ENCODE peak calls at places on chromosomes 13 and 19, in six cellular contexts. X, A, V, B, W and Q are unnamed samples.

GRCh38 chr13:73975767-73976166 is 158.4 kb downstream of the KLF12 start:
- DNase-seq in X (no peak), A (no peak), V (no peak), B (no peak), W (no peak), Q (no peak)

GRCh38 chr19:40689339-40690049 is 957 bp downstream of the NUMBL start:
- DNase-seq in X (no peak), A (no peak), V (no peak), B (peak; percentile 69), W (no peak), Q (peak; percentile 21)

GRCh38 chr19:4361152-4362037 is 18.0 kb downstream of the MPND start:
- DNase-seq in X (no peak), A (no peak), V (no peak), B (peak; percentile 83), W (no peak), Q (peak; percentile 37)

GRCh38 chr19:29854033-29854432 is 42.2 kb downstream of the CCNE1 start:
- DNase-seq in X (no peak), A (no peak), V (no peak), B (no peak), W (no peak), Q (no peak)

GRCh38 chr13:48808689-48809088 is 155.0 kb downstream of the CYSLTR2 start:
- DNase-seq in X (no peak), A (no peak), V (peak; percentile 39), B (no peak), W (no peak), Q (no peak)

GRCh38 chr19:29687897-29688728 is 22.9 kb downstream of the PLEKHF1 start:
- DNase-seq in X (no peak), A (no peak), V (peak; percentile 75), B (no peak), W (no peak), Q (peak; percentile 80)

GRCh38 chr19:48354332-48354992 is 9.3 kb downstream of the TMEM143 start:
- DNase-seq in X (no peak), A (no peak), V (no peak), B (no peak), W (no peak), Q (peak; percentile 59)

GRCh38 chr19:34838248-34838647 is 65.2 kb upstream of the ZNF599 start:
- DNase-seq in X (no peak), A (no peak), V (peak; percentile 25), B (no peak), W (no peak), Q (no peak)

GRCh38 chr13:34853161-34853560 is 88.9 kb upstream of the NBEA start:
- DNase-seq in X (no peak), A (no peak), V (no peak), B (no peak), W (no peak), Q (no peak)

GRCh38 chr13:106151056-106151699 is 384.3 kb downstream of the EFNB2 start:
- DNase-seq in X (peak; percentile 77), A (peak; percentile 4), V (peak; percentile 90), B (no peak), W (no peak), Q (peak; percentile 94)

GRCh38 chr13:97004096-97004876 is 10.0 kb upstream of the OXGR1 start:
- DNase-seq in X (no peak), A (no peak), V (peak; percentile 79), B (no peak), W (no peak), Q (peak; percentile 60)

GRCh38 chr19:31296741-31297390 is 52.4 kb downstream of the TSHZ3 start:
- DNase-seq in X (no peak), A (no peak), V (no peak), B (no peak), W (no peak), Q (no peak)

GRCh38 chr13:43368003-43368402 is 344.6 kb downstream of the DNAJC15 start:
- DNase-seq in X (no peak), A (no peak), V (no peak), B (no peak), W (no peak), Q (peak; percentile 15)

GRCh38 chr19:4911314-4911713 is 2.0 kb downstream of the UHRF1 start:
- DNase-seq in X (peak; percentile 9), A (no peak), V (no peak), B (no peak), W (no peak), Q (peak; percentile 36)

GRCh38 chr13:110912651-110913051 is 2.2 kb downstream of the ANKRD10 start:
- DNase-seq in X (peak; percentile 3), A (no peak), V (peak; percentile 78), B (peak; percentile 55), W (no peak), Q (peak; percentile 73)

GRCh38 chr19:6721113-6721474 is 644 bp upstream of the C3 start:
- DNase-seq in X (no peak), A (no peak), V (no peak), B (no peak), W (no peak), Q (no peak)

GRCh38 chr19:30516586-30516985 is 144.4 kb downstream of the ZNF536 start:
- DNase-seq in X (no peak), A (no peak), V (no peak), B (no peak), W (no peak), Q (no peak)

GRCh38 chr19:50688766-50689165 is 30.8 kb downstream of the SHANK1 start:
- DNase-seq in X (no peak), A (no peak), V (no peak), B (no peak), W (no peak), Q (no peak)

GRCh38 chr19:10184636-10185035 is 10.1 kb downstream of the DNMT1 start:
- DNase-seq in X (no peak), A (no peak), V (no peak), B (no peak), W (no peak), Q (no peak)

GRCh38 chr19:2253106-2254051 is 2.8 kb downstream of the JSRP1 start:
- DNase-seq in X (no peak), A (no peak), V (no peak), B (peak; percentile 86), W (no peak), Q (no peak)

GRCh38 chr13:44434441-44435141 is 61.0 kb downstream of the SERP2 start:
- DNase-seq in X (no peak), A (no peak), V (no peak), B (peak; percentile 42), W (no peak), Q (no peak)

GRCh38 chr19:39448271-39448670 is 2.9 kb downstream of the SUPT5H start:
- DNase-seq in X (no peak), A (no peak), V (no peak), B (no peak), W (no peak), Q (no peak)

GRCh38 chr13:113065406-113066141 is 40.0 kb upstream of the F7 start:
- DNase-seq in X (no peak), A (no peak), V (no peak), B (no peak), W (no peak), Q (peak; percentile 22)

GRCh38 chr19:17671906-17672305 is 16.2 kb downstream of the UNC13A start:
- DNase-seq in X (no peak), A (no peak), V (peak; percentile 43), B (peak; percentile 84), W (no peak), Q (peak; percentile 27)

GRCh38 chr13:27168870-27169525 is 2.6 kb downstream of the USP12 start:
- DNase-seq in X (no peak), A (no peak), V (peak; percentile 28), B (no peak), W (no peak), Q (no peak)

GRCh38 chr19:53112286-53112685 is 9.1 kb upstream of the ZNF160 start:
- DNase-seq in X (no peak), A (no peak), V (no peak), B (no peak), W (no peak), Q (peak; percentile 34)

GRCh38 chr13:112213467-112214245 is 146.7 kb downstream of the SOX1 start:
- DNase-seq in X (no peak), A (no peak), V (no peak), B (no peak), W (no peak), Q (no peak)

GRCh38 chr13:51920786-51921185 is 59.0 kb downstream of the CCDC70 start:
- DNase-seq in X (no peak), A (no peak), V (no peak), B (no peak), W (no peak), Q (no peak)

GRCh38 chr13:34320084-34320483 is 502.1 kb downstream of the RFC3 start:
- DNase-seq in X (no peak), A (no peak), V (no peak), B (no peak), W (no peak), Q (no peak)

GRCh38 chr19:44891016-44891882 is at the start of gene TOMM40:
- DNase-seq in X (no peak), A (no peak), V (no peak), B (peak; percentile 72), W (no peak), Q (peak; percentile 99)

GRCh38 chr13:36475468-36475867 is 43.2 kb downstream of the CCNA1 start:
- DNase-seq in X (no peak), A (no peak), V (peak; percentile 19), B (peak; percentile 80), W (no peak), Q (peak; percentile 2)